ENCODE peak calls at places on chromosomes 4 and X, in five cellular contexts. One of them, this sample, is unnamed.

GRCh38 chr4:109912706-109913621 is at the start of gene EGF:
- DNase-seq in H9: no peak
- DNase-seq in H1: no peak
- DNase-seq in neuronal stem cell: peak; percentile 41
- DNase-seq in trophoblast cell: no peak
- DNase-seq in this sample: peak; percentile 73

GRCh38 chr4:139521764-139522373 is 34.1 kb downstream of the SETD7 start:
- DNase-seq in H1: no peak
- DNase-seq in trophoblast cell: no peak
- DNase-seq in neuronal stem cell: no peak
- DNase-seq in H9: no peak
- DNase-seq in this sample: no peak

GRCh38 chr4:111027526-111027925 is 404.6 kb upstream of the PITX2 start:
- DNase-seq in H1: no peak
- DNase-seq in neuronal stem cell: no peak
- DNase-seq in H9: no peak
- DNase-seq in trophoblast cell: peak; percentile 79
- DNase-seq in this sample: peak; percentile 52

GRCh38 chr4:74219241-74219640 is 61.3 kb downstream of the MTHFD2L start:
- DNase-seq in trophoblast cell: no peak
- DNase-seq in neuronal stem cell: no peak
- DNase-seq in H9: no peak
- DNase-seq in H1: no peak
- DNase-seq in this sample: no peak

GRCh38 chr4:110629214-110629754 is 6.4 kb upstream of the PITX2 start:
- DNase-seq in trophoblast cell: no peak
- DNase-seq in neuronal stem cell: no peak
- DNase-seq in H9: peak; percentile 56
- DNase-seq in H1: no peak
- DNase-seq in this sample: peak; percentile 19

GRCh38 chr4:109622581-109622980 is 62.5 kb downstream of the MCUB start:
- DNase-seq in H1: no peak
- DNase-seq in trophoblast cell: no peak
- DNase-seq in neuronal stem cell: no peak
- DNase-seq in H9: no peak
- DNase-seq in this sample: no peak

GRCh38 chrX:39309018-39309620 is 507.9 kb downstream of the MID1IP1 start:
- DNase-seq in neuronal stem cell: no peak
- DNase-seq in H9: no peak
- DNase-seq in trophoblast cell: peak; percentile 22
- DNase-seq in H1: no peak
- DNase-seq in this sample: peak; percentile 71

GRCh38 chrX:25737540-25737939 is 400.6 kb upstream of the MAGEB18 start:
- DNase-seq in trophoblast cell: no peak
- DNase-seq in neuronal stem cell: no peak
- DNase-seq in H9: no peak
- DNase-seq in H1: no peak
- DNase-seq in this sample: peak; percentile 8

GRCh38 chrX:41921492-41922124 is 1.7 kb downstream of the CASK start:
- DNase-seq in trophoblast cell: no peak
- DNase-seq in neuronal stem cell: no peak
- DNase-seq in H9: no peak
- DNase-seq in H1: no peak
- DNase-seq in this sample: peak; percentile 61

GRCh38 chr4:170089274-170089742 is 448 bp downstream of the AADAT start:
- DNase-seq in H1: no peak
- DNase-seq in trophoblast cell: peak; percentile 13
- DNase-seq in H9: peak; percentile 60
- DNase-seq in neuronal stem cell: peak; percentile 29
- DNase-seq in this sample: peak; percentile 60

GRCh38 chrX:131571348-131571747 is 27.5 kb downstream of the OR13H1 start:
- DNase-seq in H1: no peak
- DNase-seq in neuronal stem cell: no peak
- DNase-seq in H9: no peak
- DNase-seq in trophoblast cell: no peak
- DNase-seq in this sample: peak; percentile 11

GRCh38 chr4:13294961-13295605 is 189.1 kb downstream of the RAB28 start:
- DNase-seq in neuronal stem cell: no peak
- DNase-seq in H1: no peak
- DNase-seq in trophoblast cell: no peak
- DNase-seq in H9: no peak
- DNase-seq in this sample: peak; percentile 3

GRCh38 chr4:4775493-4776004 is 83.9 kb upstream of the MSX1 start:
- DNase-seq in neuronal stem cell: no peak
- DNase-seq in H9: no peak
- DNase-seq in H1: no peak
- DNase-seq in trophoblast cell: no peak
- DNase-seq in this sample: no peak

GRCh38 chr4:94548571-94548970 is 96.8 kb downstream of the PDLIM5 start:
- DNase-seq in H1: no peak
- DNase-seq in H9: no peak
- DNase-seq in neuronal stem cell: no peak
- DNase-seq in trophoblast cell: peak; percentile 62
- DNase-seq in this sample: peak; percentile 86

GRCh38 chr4:163048447-163048846 is 118.2 kb downstream of the NAF1 start:
- DNase-seq in H9: peak; percentile 49
- DNase-seq in H1: peak; percentile 2
- DNase-seq in trophoblast cell: peak; percentile 62
- DNase-seq in neuronal stem cell: no peak
- DNase-seq in this sample: peak; percentile 43

GRCh38 chrX:19695884-19696283 is 180.6 kb upstream of the MAP3K15 start:
- DNase-seq in neuronal stem cell: no peak
- DNase-seq in trophoblast cell: no peak
- DNase-seq in H1: no peak
- DNase-seq in H9: no peak
- DNase-seq in this sample: no peak

GRCh38 chr4:82594466-82594865 is 32.7 kb upstream of the TMEM150C start:
- DNase-seq in H1: no peak
- DNase-seq in neuronal stem cell: no peak
- DNase-seq in trophoblast cell: peak; percentile 38
- DNase-seq in H9: no peak
- DNase-seq in this sample: peak; percentile 4

GRCh38 chr4:51842167-51842553 is 793 bp upstream of the DCUN1D4 start:
- DNase-seq in trophoblast cell: no peak
- DNase-seq in neuronal stem cell: no peak
- DNase-seq in H1: no peak
- DNase-seq in H9: no peak
- DNase-seq in this sample: no peak

GRCh38 chrX:47458528-47458927 is 24.5 kb downstream of the ZNF41 start:
- DNase-seq in neuronal stem cell: no peak
- DNase-seq in trophoblast cell: no peak
- DNase-seq in H9: no peak
- DNase-seq in H1: no peak
- DNase-seq in this sample: no peak

GRCh38 chr4:137960371-137961050 is 281.6 kb downstream of the SLC7A11 start:
- DNase-seq in trophoblast cell: no peak
- DNase-seq in H1: no peak
- DNase-seq in neuronal stem cell: no peak
- DNase-seq in H9: no peak
- DNase-seq in this sample: peak; percentile 90

GRCh38 chr4:7359302-7360063 is 75.2 kb downstream of the PSAPL1 start:
- DNase-seq in H9: no peak
- DNase-seq in neuronal stem cell: no peak
- DNase-seq in trophoblast cell: no peak
- DNase-seq in H1: no peak
- DNase-seq in this sample: no peak

GRCh38 chr4:112223956-112224355 is 7.6 kb upstream of the AP1AR start:
- DNase-seq in neuronal stem cell: no peak
- DNase-seq in trophoblast cell: no peak
- DNase-seq in H9: no peak
- DNase-seq in H1: no peak
- DNase-seq in this sample: no peak

GRCh38 chr4:38128478-38129451 is 168.6 kb downstream of the PTTG2 start:
- DNase-seq in neuronal stem cell: no peak
- DNase-seq in H9: peak; percentile 74
- DNase-seq in H1: peak; percentile 59
- DNase-seq in trophoblast cell: no peak
- DNase-seq in this sample: no peak

GRCh38 chrX:41661366-41662095 is 27.2 kb upstream of the GPR34 start:
- DNase-seq in neuronal stem cell: no peak
- DNase-seq in H1: no peak
- DNase-seq in trophoblast cell: no peak
- DNase-seq in H9: no peak
- DNase-seq in this sample: no peak

GRCh38 chrX:35722128-35722527 is 76.0 kb upstream of the MAGEB16 start:
- DNase-seq in neuronal stem cell: no peak
- DNase-seq in trophoblast cell: no peak
- DNase-seq in H9: no peak
- DNase-seq in H1: no peak
- DNase-seq in this sample: no peak

GRCh38 chr4:172892300-172892699 is 276.3 kb upstream of the GALNT7 start:
- DNase-seq in neuronal stem cell: no peak
- DNase-seq in H9: peak; percentile 54
- DNase-seq in trophoblast cell: peak; percentile 68
- DNase-seq in H1: peak; percentile 17
- DNase-seq in this sample: peak; percentile 5

GRCh38 chr4:59925290-59925689 is 1274.8 kb upstream of the ADGRL3 start:
- DNase-seq in trophoblast cell: no peak
- DNase-seq in neuronal stem cell: no peak
- DNase-seq in H9: no peak
- DNase-seq in H1: no peak
- DNase-seq in this sample: no peak

GRCh38 chrX:79413009-79413408 is 45.9 kb upstream of the ITM2A start:
- DNase-seq in H9: no peak
- DNase-seq in H1: no peak
- DNase-seq in trophoblast cell: no peak
- DNase-seq in neuronal stem cell: no peak
- DNase-seq in this sample: no peak

GRCh38 chrX:39603291-39603690 is 494.5 kb downstream of the BCOR start:
- DNase-seq in H9: no peak
- DNase-seq in trophoblast cell: peak; percentile 69
- DNase-seq in neuronal stem cell: no peak
- DNase-seq in H1: no peak
- DNase-seq in this sample: no peak

GRCh38 chrX:51614353-51614752 is 4.4 kb downstream of the CENPVL3 start:
- DNase-seq in H1: no peak
- DNase-seq in trophoblast cell: peak; percentile 67
- DNase-seq in neuronal stem cell: no peak
- DNase-seq in H9: peak; percentile 26
- DNase-seq in this sample: peak; percentile 43

GRCh38 chr4:122764808-122765189 is 32.3 kb downstream of the BBS12 start:
- DNase-seq in neuronal stem cell: no peak
- DNase-seq in trophoblast cell: peak; percentile 57
- DNase-seq in H1: no peak
- DNase-seq in H9: no peak
- DNase-seq in this sample: peak; percentile 95

GRCh38 chr4:42816189-42816588 is 76.3 kb upstream of the GRXCR1 start:
- DNase-seq in trophoblast cell: no peak
- DNase-seq in H9: no peak
- DNase-seq in H1: no peak
- DNase-seq in neuronal stem cell: no peak
- DNase-seq in this sample: no peak

GRCh38 chrX:3603026-3603661 is 110.3 kb downstream of the PRKX start:
- DNase-seq in H1: no peak
- DNase-seq in trophoblast cell: no peak
- DNase-seq in H9: no peak
- DNase-seq in neuronal stem cell: no peak
- DNase-seq in this sample: no peak

GRCh38 chrX:3599787-3600465 is 113.5 kb downstream of the PRKX start:
- DNase-seq in H9: no peak
- DNase-seq in neuronal stem cell: no peak
- DNase-seq in trophoblast cell: no peak
- DNase-seq in H1: no peak
- DNase-seq in this sample: no peak

GRCh38 chrX:3598696-3599095 is 114.8 kb downstream of the PRKX start:
- DNase-seq in H9: no peak
- DNase-seq in H1: no peak
- DNase-seq in trophoblast cell: no peak
- DNase-seq in neuronal stem cell: no peak
- DNase-seq in this sample: no peak

GRCh38 chrX:3592184-3592583 is 121.3 kb downstream of the PRKX start:
- DNase-seq in neuronal stem cell: peak; percentile 4
- DNase-seq in H1: peak; percentile 56
- DNase-seq in H9: peak; percentile 93
- DNase-seq in trophoblast cell: no peak
- DNase-seq in this sample: no peak

DNA sequence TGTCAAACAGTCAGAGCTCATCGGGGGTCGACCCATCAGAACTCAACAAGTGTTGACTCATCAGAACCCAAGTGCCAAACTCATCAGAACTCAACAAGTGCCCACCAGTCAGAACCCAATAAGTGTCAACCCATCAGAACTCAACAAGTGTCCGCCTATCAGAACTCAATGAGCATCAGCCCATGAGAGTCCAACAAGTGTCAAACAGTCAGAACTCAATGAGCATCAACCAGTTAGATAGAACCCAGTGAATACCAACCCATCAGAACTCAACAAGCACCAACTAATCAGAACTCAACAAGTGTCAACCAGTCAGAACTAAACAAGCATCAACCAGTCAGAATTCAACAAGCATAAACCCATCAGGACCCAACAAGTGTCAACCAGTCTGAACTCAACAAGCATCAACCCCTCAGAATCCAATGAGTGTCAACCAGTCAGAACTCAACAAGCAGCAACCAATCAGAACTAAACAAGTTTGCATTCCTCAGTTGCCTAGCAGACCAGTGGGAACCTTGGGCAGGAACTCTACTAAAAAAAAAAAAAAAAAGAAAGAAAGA is 115.3 kb downstream of the PRKX start:
- DNase-seq in H1: no peak
- DNase-seq in neuronal stem cell: no peak
- DNase-seq in H9: no peak
- DNase-seq in trophoblast cell: no peak
- DNase-seq in this sample: no peak
- H2BK12ac ChIP-seq in H1: no peak overlapping the region
- H2BK12ac ChIP-seq in neuronal stem cell: no peak overlapping the region
- H2BK12ac ChIP-seq in H9: no peak overlapping the region
- H2BK12ac ChIP-seq in trophoblast cell: no peak overlapping the region
- H2BK12ac ChIP-seq in this sample: no peak overlapping the region

GRCh38 chrX:139949703-139950102 is 15.6 kb downstream of the CXorf66 start:
- DNase-seq in trophoblast cell: no peak
- DNase-seq in H9: peak; percentile 38
- DNase-seq in neuronal stem cell: no peak
- DNase-seq in H1: no peak
- DNase-seq in this sample: no peak
- H2BK12ac ChIP-seq in trophoblast cell: no peak overlapping the region
- H2BK12ac ChIP-seq in H9: no peak overlapping the region
- H2BK12ac ChIP-seq in neuronal stem cell: no peak overlapping the region
- H2BK12ac ChIP-seq in H1: no peak overlapping the region
- H2BK12ac ChIP-seq in this sample: no peak overlapping the region

GRCh38 chr4:102829803-102830202 is 2.5 kb upstream of the UBE2D3 start:
- DNase-seq in H1: no peak
- DNase-seq in H9: no peak
- DNase-seq in neuronal stem cell: no peak
- DNase-seq in trophoblast cell: no peak
- DNase-seq in this sample: no peak
- H2BK12ac ChIP-seq in H1: no peak overlapping the region
- H2BK12ac ChIP-seq in H9: no peak overlapping the region
- H2BK12ac ChIP-seq in neuronal stem cell: no peak overlapping the region
- H2BK12ac ChIP-seq in trophoblast cell: no peak overlapping the region
- H2BK12ac ChIP-seq in this sample: no peak overlapping the region

GRCh38 chr4:86366920-86367319 is 7.1 kb upstream of the MAPK10 start:
- DNase-seq in trophoblast cell: no peak
- DNase-seq in neuronal stem cell: no peak
- DNase-seq in H1: no peak
- DNase-seq in H9: no peak
- DNase-seq in this sample: no peak
- H2BK12ac ChIP-seq in trophoblast cell: no peak overlapping the region
- H2BK12ac ChIP-seq in neuronal stem cell: no peak overlapping the region
- H2BK12ac ChIP-seq in H1: no peak overlapping the region
- H2BK12ac ChIP-seq in H9: no peak overlapping the region
- H2BK12ac ChIP-seq in this sample: no peak overlapping the region

This sample was measured in mesenchymal stem cell.